ENCODE peak calls at places on chromosomes 13 and 19, in ten cellular contexts. One of them, this sample, is unnamed.
A peak's percentile ranks its signal among the peaks of the same experiment; 100 is the strongest.

GRCh38 chr13:36131215-36131930 is at the start of gene DCLK1:
- DNase-seq in Karpas-422: no peak
- DNase-seq in PC-9: peak; percentile 31
- DNase-seq in HCT116: no peak
- DNase-seq in GM23338: peak; percentile 87
- DNase-seq in MM.1S: no peak
- DNase-seq in hepatocyte: peak; percentile 60
- DNase-seq in OCI-LY7: no peak
- DNase-seq in SK-N-SH: peak; percentile 80
- DNase-seq in PC-3: no peak
- DNase-seq in this sample: peak; percentile 54

GRCh38 chr13:98487016-98487415 is 89.9 kb downstream of the STK24 start:
- DNase-seq in HCT116: no peak
- DNase-seq in hepatocyte: no peak
- DNase-seq in PC-3: no peak
- DNase-seq in OCI-LY7: no peak
- DNase-seq in Karpas-422: no peak
- DNase-seq in SK-N-SH: no peak
- DNase-seq in MM.1S: no peak
- DNase-seq in PC-9: no peak
- DNase-seq in GM23338: no peak
- DNase-seq in this sample: peak; percentile 38

GRCh38 chr13:71879945-71880344 is 12.9 kb upstream of the DACH1 start:
- DNase-seq in Karpas-422: no peak
- DNase-seq in PC-3: no peak
- DNase-seq in OCI-LY7: no peak
- DNase-seq in MM.1S: no peak
- DNase-seq in HCT116: no peak
- DNase-seq in hepatocyte: no peak
- DNase-seq in SK-N-SH: no peak
- DNase-seq in PC-9: no peak
- DNase-seq in GM23338: no peak
- DNase-seq in this sample: no peak

GRCh38 chr19:48569814-48570213 is 17.8 kb downstream of the SULT2B1 start:
- DNase-seq in Karpas-422: no peak
- DNase-seq in GM23338: no peak
- DNase-seq in PC-3: no peak
- DNase-seq in HCT116: no peak
- DNase-seq in hepatocyte: no peak
- DNase-seq in SK-N-SH: no peak
- DNase-seq in PC-9: no peak
- DNase-seq in OCI-LY7: no peak
- DNase-seq in MM.1S: no peak
- DNase-seq in this sample: peak; percentile 44

GRCh38 chr13:42497798-42498197 is 76.2 kb upstream of the TNFSF11 start:
- DNase-seq in GM23338: no peak
- DNase-seq in PC-3: peak; percentile 81
- DNase-seq in MM.1S: no peak
- DNase-seq in SK-N-SH: no peak
- DNase-seq in PC-9: no peak
- DNase-seq in OCI-LY7: no peak
- DNase-seq in hepatocyte: peak; percentile 13
- DNase-seq in HCT116: no peak
- DNase-seq in Karpas-422: peak; percentile 48
- DNase-seq in this sample: peak; percentile 52

GRCh38 chr19:18519962-18520847 is 1.7 kb downstream of the ELL start:
- DNase-seq in MM.1S: peak; percentile 83
- DNase-seq in SK-N-SH: peak; percentile 62
- DNase-seq in HCT116: peak; percentile 62
- DNase-seq in PC-3: peak; percentile 90
- DNase-seq in OCI-LY7: peak; percentile 79
- DNase-seq in Karpas-422: peak; percentile 85
- DNase-seq in PC-9: peak; percentile 82
- DNase-seq in hepatocyte: peak; percentile 92
- DNase-seq in GM23338: peak; percentile 85
- DNase-seq in this sample: peak; percentile 89

GRCh38 chr13:104968876-104969275 is 1566.6 kb downstream of the EFNB2 start:
- DNase-seq in MM.1S: no peak
- DNase-seq in PC-3: no peak
- DNase-seq in PC-9: no peak
- DNase-seq in SK-N-SH: no peak
- DNase-seq in OCI-LY7: no peak
- DNase-seq in Karpas-422: no peak
- DNase-seq in HCT116: no peak
- DNase-seq in GM23338: no peak
- DNase-seq in hepatocyte: no peak
- DNase-seq in this sample: no peak

GRCh38 chr19:15248648-15249559 is 16.7 kb upstream of the EPHX3 start:
- DNase-seq in hepatocyte: peak; percentile 69
- DNase-seq in OCI-LY7: no peak
- DNase-seq in PC-9: peak; percentile 82
- DNase-seq in SK-N-SH: no peak
- DNase-seq in PC-3: peak; percentile 84
- DNase-seq in MM.1S: no peak
- DNase-seq in Karpas-422: no peak
- DNase-seq in GM23338: no peak
- DNase-seq in HCT116: no peak
- DNase-seq in this sample: peak; percentile 98

GRCh38 chr19:1082928-1083816 is 12.0 kb downstream of the POLR2E start:
- DNase-seq in HCT116: no peak
- DNase-seq in Karpas-422: peak; percentile 64
- DNase-seq in OCI-LY7: no peak
- DNase-seq in MM.1S: no peak
- DNase-seq in hepatocyte: no peak
- DNase-seq in PC-9: no peak
- DNase-seq in PC-3: no peak
- DNase-seq in SK-N-SH: no peak
- DNase-seq in GM23338: no peak
- DNase-seq in this sample: no peak

GRCh38 chr19:18833849-18834643 is 2.3 kb downstream of the UPF1 start:
- DNase-seq in hepatocyte: peak; percentile 51
- DNase-seq in MM.1S: peak; percentile 56
- DNase-seq in GM23338: peak; percentile 52
- DNase-seq in OCI-LY7: no peak
- DNase-seq in PC-3: peak; percentile 28
- DNase-seq in HCT116: no peak
- DNase-seq in Karpas-422: no peak
- DNase-seq in PC-9: no peak
- DNase-seq in SK-N-SH: no peak
- DNase-seq in this sample: peak; percentile 46

GRCh38 chr19:48997972-48998371 is 4.3 kb downstream of the RUVBL2 start:
- DNase-seq in MM.1S: peak; percentile 52
- DNase-seq in SK-N-SH: peak; percentile 69
- DNase-seq in OCI-LY7: peak; percentile 50
- DNase-seq in hepatocyte: peak; percentile 74
- DNase-seq in GM23338: peak; percentile 95
- DNase-seq in PC-9: peak; percentile 57
- DNase-seq in HCT116: peak; percentile 62
- DNase-seq in Karpas-422: peak; percentile 88
- DNase-seq in PC-3: peak; percentile 63
- DNase-seq in this sample: peak; percentile 74

GRCh38 chr19:10763399-10763798 is 45.5 kb downstream of the DNM2 start:
- DNase-seq in OCI-LY7: no peak
- DNase-seq in HCT116: no peak
- DNase-seq in hepatocyte: no peak
- DNase-seq in SK-N-SH: no peak
- DNase-seq in PC-9: no peak
- DNase-seq in MM.1S: no peak
- DNase-seq in PC-3: no peak
- DNase-seq in GM23338: no peak
- DNase-seq in Karpas-422: no peak
- DNase-seq in this sample: no peak

GRCh38 chr19:10762656-10763055 is 44.8 kb downstream of the DNM2 start:
- DNase-seq in PC-3: peak; percentile 51
- DNase-seq in Karpas-422: no peak
- DNase-seq in GM23338: peak; percentile 38
- DNase-seq in SK-N-SH: no peak
- DNase-seq in hepatocyte: no peak
- DNase-seq in PC-9: peak; percentile 84
- DNase-seq in HCT116: no peak
- DNase-seq in MM.1S: no peak
- DNase-seq in OCI-LY7: no peak
- DNase-seq in this sample: no peak

GRCh38 chr19:10763828-10764339 is 46.0 kb downstream of the DNM2 start:
- DNase-seq in PC-9: no peak
- DNase-seq in SK-N-SH: no peak
- DNase-seq in GM23338: no peak
- DNase-seq in PC-3: no peak
- DNase-seq in OCI-LY7: no peak
- DNase-seq in MM.1S: no peak
- DNase-seq in Karpas-422: no peak
- DNase-seq in hepatocyte: no peak
- DNase-seq in HCT116: no peak
- DNase-seq in this sample: no peak

GRCh38 chr19:10760268-10760944 is 42.5 kb downstream of the DNM2 start:
- DNase-seq in Karpas-422: no peak
- DNase-seq in OCI-LY7: peak; percentile 66
- DNase-seq in GM23338: no peak
- DNase-seq in HCT116: peak; percentile 46
- DNase-seq in MM.1S: no peak
- DNase-seq in hepatocyte: peak; percentile 67
- DNase-seq in PC-3: peak; percentile 91
- DNase-seq in PC-9: peak; percentile 59
- DNase-seq in SK-N-SH: no peak
- DNase-seq in this sample: peak; percentile 34

GRCh38 chr19:10761443-10762242 is 43.8 kb downstream of the DNM2 start:
- DNase-seq in HCT116: no peak
- DNase-seq in PC-3: no peak
- DNase-seq in MM.1S: no peak
- DNase-seq in Karpas-422: no peak
- DNase-seq in OCI-LY7: no peak
- DNase-seq in SK-N-SH: no peak
- DNase-seq in PC-9: peak; percentile 32
- DNase-seq in hepatocyte: no peak
- DNase-seq in GM23338: peak; percentile 70
- DNase-seq in this sample: no peak
- H3K4me1 ChIP-seq in HCT116: peaks cover 53% of the 10 kb centered on the region
- H3K4me1 ChIP-seq in PC-3: peaks cover 22% of the 10 kb centered on the region
- H3K4me1 ChIP-seq in MM.1S: peaks cover 20% of the 10 kb centered on the region
- H3K4me1 ChIP-seq in Karpas-422: peaks cover 19% of the 10 kb centered on the region
- H3K4me1 ChIP-seq in OCI-LY7: peaks cover 42% of the 10 kb centered on the region
- H3K4me1 ChIP-seq in SK-N-SH: peaks cover 8% of the 10 kb centered on the region
- H3K4me1 ChIP-seq in PC-9: peaks cover 47% of the 10 kb centered on the region
- H3K4me1 ChIP-seq in hepatocyte: peaks cover 13% of the 10 kb centered on the region
- H3K4me1 ChIP-seq in GM23338: no peaks in the 10 kb centered on the region
- H3K4me1 ChIP-seq in this sample: peaks cover 15% of the 10 kb centered on the region

GRCh38 chr13:26222523-26223046 is 471 bp upstream of the RNF6 start:
- DNase-seq in HCT116: no peak
- DNase-seq in Karpas-422: no peak
- DNase-seq in GM23338: no peak
- DNase-seq in PC-3: no peak
- DNase-seq in PC-9: no peak
- DNase-seq in SK-N-SH: no peak
- DNase-seq in hepatocyte: no peak
- DNase-seq in OCI-LY7: no peak
- DNase-seq in MM.1S: no peak
- DNase-seq in this sample: no peak

GRCh38 chr13:26227396-26227971 is 5.4 kb upstream of the RNF6 start:
- DNase-seq in GM23338: no peak
- DNase-seq in PC-9: no peak
- DNase-seq in MM.1S: no peak
- DNase-seq in Karpas-422: no peak
- DNase-seq in OCI-LY7: no peak
- DNase-seq in SK-N-SH: no peak
- DNase-seq in hepatocyte: no peak
- DNase-seq in HCT116: no peak
- DNase-seq in PC-3: peak; percentile 23
- DNase-seq in this sample: no peak

GRCh38 chr13:26228080-26228479 is 6.0 kb upstream of the RNF6 start:
- DNase-seq in OCI-LY7: no peak
- DNase-seq in GM23338: no peak
- DNase-seq in PC-3: no peak
- DNase-seq in PC-9: no peak
- DNase-seq in hepatocyte: no peak
- DNase-seq in HCT116: no peak
- DNase-seq in Karpas-422: no peak
- DNase-seq in SK-N-SH: no peak
- DNase-seq in MM.1S: no peak
- DNase-seq in this sample: no peak

GRCh38 chr13:26229080-26229615 is 7.0 kb upstream of the RNF6 start:
- DNase-seq in PC-9: no peak
- DNase-seq in OCI-LY7: no peak
- DNase-seq in hepatocyte: no peak
- DNase-seq in SK-N-SH: no peak
- DNase-seq in PC-3: no peak
- DNase-seq in MM.1S: no peak
- DNase-seq in HCT116: no peak
- DNase-seq in Karpas-422: no peak
- DNase-seq in GM23338: no peak
- DNase-seq in this sample: no peak

DNA sequence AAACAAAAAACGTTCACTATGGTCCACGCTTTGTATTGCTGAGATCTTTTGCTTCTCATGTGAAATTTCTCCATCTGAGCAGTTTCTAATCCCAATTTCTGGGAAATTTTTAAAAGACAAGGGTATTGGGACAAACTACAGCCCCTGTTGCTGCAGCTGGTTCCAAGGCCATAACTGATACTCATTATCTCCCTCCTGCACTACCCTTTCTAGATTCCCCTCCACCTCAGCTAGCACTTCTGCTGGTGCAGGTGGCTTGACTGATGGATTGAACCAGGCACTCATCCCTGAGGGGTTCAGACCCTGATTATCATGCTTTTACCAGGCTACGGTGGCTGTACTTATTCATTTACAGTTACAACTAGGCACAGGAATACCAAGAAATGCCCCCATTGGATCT is 4.1 kb upstream of the RNF6 start:
- DNase-seq in GM23338: no peak
- DNase-seq in HCT116: no peak
- DNase-seq in PC-3: no peak
- DNase-seq in Karpas-422: no peak
- DNase-seq in SK-N-SH: no peak
- DNase-seq in OCI-LY7: no peak
- DNase-seq in MM.1S: no peak
- DNase-seq in hepatocyte: no peak
- DNase-seq in PC-9: no peak
- DNase-seq in this sample: no peak
- H3K4me2 ChIP-seq in GM23338: no peak overlapping the region
- H3K4me2 ChIP-seq in HCT116: no peak overlapping the region
- H3K4me2 ChIP-seq in PC-3: no peak overlapping the region
- H3K4me2 ChIP-seq in Karpas-422: no peak overlapping the region
- H3K4me2 ChIP-seq in SK-N-SH: no peak overlapping the region
- H3K4me2 ChIP-seq in OCI-LY7: no peak overlapping the region
- H3K4me2 ChIP-seq in MM.1S: no peak overlapping the region
- H3K4me2 ChIP-seq in hepatocyte: no peak overlapping the region
- H3K4me2 ChIP-seq in PC-9: no peak overlapping the region
- H3K4me2 ChIP-seq in this sample: no peak overlapping the region

GRCh38 chr19:55132453-55133129 is 15.2 kb upstream of the PPP1R12C start:
- DNase-seq in GM23338: peak; percentile 57
- DNase-seq in hepatocyte: no peak
- DNase-seq in HCT116: no peak
- DNase-seq in PC-3: no peak
- DNase-seq in OCI-LY7: peak; percentile 45
- DNase-seq in MM.1S: no peak
- DNase-seq in PC-9: no peak
- DNase-seq in SK-N-SH: peak; percentile 56
- DNase-seq in Karpas-422: peak; percentile 68
- DNase-seq in this sample: peak; percentile 38
- H3K9me2 ChIP-seq in GM23338: no peaks in the 10 kb centered on the region
- H3K9me2 ChIP-seq in hepatocyte: no peaks in the 10 kb centered on the region
- H3K9me2 ChIP-seq in HCT116: no peaks in the 10 kb centered on the region
- H3K9me2 ChIP-seq in PC-3: no peaks in the 10 kb centered on the region
- H3K9me2 ChIP-seq in OCI-LY7: no peaks in the 10 kb centered on the region
- H3K9me2 ChIP-seq in MM.1S: no peaks in the 10 kb centered on the region
- H3K9me2 ChIP-seq in PC-9: no peaks in the 10 kb centered on the region
- H3K9me2 ChIP-seq in SK-N-SH: no peaks in the 10 kb centered on the region
- H3K9me2 ChIP-seq in Karpas-422: no peaks in the 10 kb centered on the region
- H3K9me2 ChIP-seq in this sample: no peaks in the 10 kb centered on the region

GRCh38 chr13:26257049-26257448 is 3.1 kb downstream of the CDK8 start:
- DNase-seq in hepatocyte: no peak
- DNase-seq in SK-N-SH: no peak
- DNase-seq in PC-9: no peak
- DNase-seq in GM23338: no peak
- DNase-seq in MM.1S: no peak
- DNase-seq in Karpas-422: peak; percentile 54
- DNase-seq in PC-3: no peak
- DNase-seq in HCT116: no peak
- DNase-seq in OCI-LY7: peak; percentile 5
- DNase-seq in this sample: no peak
- H3K4me1 ChIP-seq in hepatocyte: peaks cover 18% of the 10 kb centered on the region
- H3K4me1 ChIP-seq in SK-N-SH: peaks cover 10% of the 10 kb centered on the region
- H3K4me1 ChIP-seq in PC-9: peaks cover 28% of the 10 kb centered on the region
- H3K4me1 ChIP-seq in GM23338: peaks cover 19% of the 10 kb centered on the region
- H3K4me1 ChIP-seq in MM.1S: no peaks in the 10 kb centered on the region
- H3K4me1 ChIP-seq in Karpas-422: peaks cover 27% of the 10 kb centered on the region
- H3K4me1 ChIP-seq in PC-3: peaks cover 15% of the 10 kb centered on the region
- H3K4me1 ChIP-seq in HCT116: peaks cover 6% of the 10 kb centered on the region
- H3K4me1 ChIP-seq in OCI-LY7: peaks cover 29% of the 10 kb centered on the region
- H3K4me1 ChIP-seq in this sample: peaks cover 19% of the 10 kb centered on the region

This sample was measured in GM23248.